ENCODE peak calls at places on chromosome 7, in ten cellular contexts. M is HFF-Myc, D is heart left ventricle, X is epithelial cell of proximal tubule, U is epithelial cell of esophagus, L is tibial nerve, F is left ventricle myocardium inferior, R is A549, H is cardiac muscle cell, J is IMR-90. Y is an unnamed sample.

GRCh38 chr7:1288390-1288995 is 55.8 kb downstream of the UNCX start:
- DNase-seq in M (no peak), D (no peak), X (no peak), U (no peak), L (no peak), F (no peak), R (no peak), H (no peak), J (no peak), Y (no peak)

GRCh38 chr7:91852263-91852741 is 28.2 kb downstream of the MTERF1 start:
- DNase-seq in M (no peak), D (no peak), X (peak; percentile 7), U (peak; percentile 81), L (no peak), F (no peak), R (peak; percentile 19), H (peak; percentile 15), J (peak; percentile 12), Y (no peak)

GRCh38 chr7:84043661-84044191 is 150.9 kb downstream of the SEMA3A start:
- DNase-seq in M (no peak), D (no peak), X (no peak), U (no peak), L (no peak), F (no peak), R (no peak), H (peak; percentile 25), J (no peak), Y (no peak)

GRCh38 chr7:46774515-46774914 is 807.4 kb downstream of the TNS3 start:
- DNase-seq in M (no peak), D (peak; percentile 52), X (no peak), U (no peak), L (no peak), F (peak; percentile 48), R (no peak), H (no peak), J (no peak), Y (no peak)

GRCh38 chr7:25559581-25560367 is 331.5 kb upstream of the NPVF start:
- DNase-seq in M (no peak), D (no peak), X (no peak), U (no peak), L (no peak), F (no peak), R (no peak), H (no peak), J (no peak), Y (no peak)

GRCh38 chr7:17852361-17852760 is 87.9 kb downstream of the SNX13 start:
- DNase-seq in M (no peak), D (no peak), X (no peak), U (no peak), L (no peak), F (no peak), R (no peak), H (no peak), J (no peak), Y (no peak)

GRCh38 chr7:38751416-38751815 is 120.2 kb upstream of the AMPH start:
- DNase-seq in M (no peak), D (no peak), X (no peak), U (no peak), L (no peak), F (no peak), R (no peak), H (no peak), J (peak; percentile 10), Y (no peak)

GRCh38 chr7:131688738-131689661 is 132.6 kb upstream of the PODXL start:
- DNase-seq in M (peak; percentile 29), D (peak; percentile 62), X (peak; percentile 16), U (peak; percentile 56), L (peak; percentile 55), F (peak; percentile 51), R (peak; percentile 57), H (peak; percentile 87), J (peak; percentile 49), Y (peak; percentile 16)

DNA sequence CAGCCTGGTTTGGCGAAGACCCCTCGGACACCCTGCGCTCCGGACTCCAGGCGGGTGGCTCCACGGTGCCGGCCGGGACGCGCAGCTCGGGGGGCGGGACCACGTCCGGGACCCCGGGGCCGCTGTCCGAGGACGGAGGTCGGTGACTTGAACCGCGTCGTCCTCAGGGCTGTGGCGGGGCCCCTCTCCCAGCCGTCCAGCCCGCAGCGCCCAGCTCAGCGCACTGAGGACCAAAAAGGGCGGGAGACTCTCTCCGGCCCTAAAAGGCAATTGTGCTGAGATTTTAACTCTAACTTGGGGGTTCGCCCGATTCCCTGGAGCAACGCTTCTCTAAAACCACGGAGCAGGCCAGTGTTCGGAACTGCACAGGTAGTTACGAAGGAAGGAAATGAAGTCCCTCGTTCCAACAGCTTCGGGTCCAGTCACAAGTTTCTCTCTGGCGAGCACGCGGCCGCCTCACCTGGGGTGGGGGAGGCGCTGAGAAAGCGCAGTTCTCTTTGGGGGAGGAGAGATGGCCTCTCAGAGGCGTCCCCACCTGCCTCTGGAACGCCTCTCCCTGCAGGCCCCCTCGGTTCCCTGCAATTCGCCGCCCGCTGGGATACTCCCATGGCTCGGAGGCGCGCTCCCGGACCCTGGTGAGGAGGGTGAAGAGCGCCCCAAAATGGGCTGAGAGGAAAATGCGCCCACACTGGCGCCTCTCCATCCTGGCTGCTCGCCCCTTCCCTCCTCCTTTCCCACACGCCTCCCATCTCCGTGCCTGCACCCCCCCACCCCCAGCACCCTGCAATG is 352.7 kb downstream of the DNAJB6 start:
- DNase-seq in M (no peak), D (no peak), X (no peak), U (no peak), L (peak; percentile 8), F (no peak), R (no peak), H (no peak), J (no peak), Y (no peak)
- H3K4me3 ChIP-seq in M (peak overlapping the region; percentile 38), D (peak overlapping the region; percentile 36), X (no peak overlapping the region), U (no peak overlapping the region), L (no peak overlapping the region), F (peak overlapping the region; percentile 67), R (no peak overlapping the region), H (no peak overlapping the region), J (no peak overlapping the region), Y (no peak overlapping the region)

GRCh38 chr7:107690084-107690483 is 29.5 kb downstream of the SLC26A4 start:
- DNase-seq in M (no peak), D (no peak), X (no peak), U (no peak), L (no peak), F (no peak), R (no peak), H (no peak), J (no peak), Y (no peak)

GRCh38 chr7:107689553-107689952 is 28.9 kb downstream of the SLC26A4 start:
- DNase-seq in M (no peak), D (no peak), X (no peak), U (no peak), L (no peak), F (no peak), R (no peak), H (no peak), J (no peak), Y (no peak)

GRCh38 chr7:107691713-107692112 is 31.1 kb downstream of the SLC26A4 start:
- DNase-seq in M (no peak), D (no peak), X (no peak), U (no peak), L (no peak), F (peak; percentile 16), R (no peak), H (no peak), J (peak; percentile 34), Y (no peak)

GRCh38 chr7:107692501-107692900 is 31.9 kb downstream of the SLC26A4 start:
- DNase-seq in M (no peak), D (no peak), X (no peak), U (no peak), L (no peak), F (no peak), R (no peak), H (no peak), J (peak; percentile 61), Y (no peak)

DNA sequence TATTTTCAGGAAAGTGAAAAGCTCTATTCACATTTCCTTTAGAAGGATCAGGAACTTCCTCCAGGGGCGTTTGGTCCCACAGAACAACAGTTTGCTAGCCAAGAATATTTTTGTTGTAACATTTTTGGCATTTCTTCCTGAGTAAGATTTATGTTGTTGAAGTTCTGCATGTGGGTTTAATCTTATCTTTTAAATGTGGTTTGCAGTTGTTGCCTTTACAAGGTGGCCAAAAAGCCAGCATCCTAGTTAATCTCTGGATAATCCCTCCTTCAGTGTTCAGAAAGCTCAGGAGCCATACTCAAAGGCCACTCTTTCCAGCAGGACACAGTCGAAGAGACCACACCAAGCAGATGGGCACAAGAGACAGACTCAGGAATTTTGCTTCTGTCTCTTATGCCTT is 30.0 kb downstream of the SLC26A4 start:
- DNase-seq in M (no peak), D (no peak), X (no peak), U (no peak), L (no peak), F (no peak), R (no peak), H (no peak), J (peak; percentile 19), Y (no peak)
- TF ChIP-seq CTCF in M (no peak), D (no peak), X (no peak), U (no peak), L (no peak), F (no peak), R (no peak), H (peak; percentile 19), J (no peak), Y (no peak)

GRCh38 chr7:27147211-27148030 is at the start of gene HOXA6:
- DNase-seq in M (no peak), D (no peak), X (no peak), U (peak; percentile 45), L (peak; percentile 68), F (no peak), R (no peak), H (no peak), J (peak; percentile 67), Y (no peak)

GRCh38 chr7:27149817-27150567 is 2.4 kb downstream of the HOXA3 start:
- DNase-seq in M (no peak), D (no peak), X (no peak), U (no peak), L (no peak), F (no peak), R (no peak), H (no peak), J (no peak), Y (no peak)

GRCh38 chr7:27148031-27148775 is 629 bp upstream of the HOXA6 start:
- DNase-seq in M (no peak), D (no peak), X (no peak), U (no peak), L (no peak), F (no peak), R (no peak), H (no peak), J (no peak), Y (no peak)

GRCh38 chr7:27150568-27151340 is 1.6 kb downstream of the HOXA3 start:
- DNase-seq in M (no peak), D (peak; percentile 61), X (no peak), U (peak; percentile 77), L (no peak), F (peak; percentile 51), R (peak; percentile 81), H (peak; percentile 79), J (peak; percentile 78), Y (no peak)

DNA sequence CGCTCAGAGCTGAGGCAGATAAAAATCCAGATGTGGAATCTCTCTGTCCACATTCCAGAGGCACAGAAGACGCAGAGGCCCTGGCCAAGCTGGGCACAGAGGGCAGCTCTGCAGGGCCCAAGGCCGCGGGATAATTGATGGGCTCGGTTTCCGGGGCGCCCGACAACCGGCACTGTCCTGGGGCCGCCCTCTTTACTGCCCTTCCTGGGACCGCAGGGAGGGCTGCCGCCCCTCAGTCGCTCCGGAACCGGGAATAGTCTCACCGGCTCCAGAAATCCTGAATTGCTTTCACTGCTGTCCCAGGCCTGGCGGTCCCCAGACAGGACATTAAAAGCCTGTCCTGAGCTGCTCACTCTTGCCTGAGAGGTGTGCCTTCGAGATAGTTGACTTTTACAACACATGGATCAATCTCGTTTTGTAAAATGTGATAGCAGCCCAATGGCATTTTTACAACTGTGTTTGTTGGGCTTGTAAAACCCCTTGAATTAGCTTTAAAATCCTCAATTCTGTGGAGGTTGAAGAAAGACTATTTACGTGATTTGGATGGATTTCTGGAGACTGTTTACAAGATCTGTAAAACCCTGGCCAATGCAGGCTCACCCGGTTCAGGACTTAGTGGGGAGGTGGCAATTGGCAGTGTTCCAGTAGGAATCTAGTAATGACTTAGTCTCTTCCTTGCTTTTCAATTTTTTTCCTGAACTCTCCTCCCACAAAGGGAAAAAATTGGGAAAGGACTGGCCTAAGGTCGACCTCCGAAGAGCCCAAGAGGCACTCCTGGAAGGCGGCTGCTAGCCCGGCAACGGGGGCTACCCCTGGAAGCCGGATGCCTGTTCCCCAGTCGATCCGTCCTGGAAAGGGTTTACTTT is 1.4 kb upstream of the HOXA6 start:
- DNase-seq in M (no peak), D (no peak), X (no peak), U (no peak), L (no peak), F (no peak), R (no peak), H (no peak), J (no peak), Y (no peak)
- H3K4me3 ChIP-seq in M (no peak overlapping the region), D (no peak overlapping the region), X (peak overlapping the region; percentile 75), U (no peak overlapping the region), L (peak overlapping the region; percentile 38), F (peak overlapping the region; percentile 54), R (peak overlapping the region; percentile 49), H (no peak overlapping the region), J (peak overlapping the region; percentile 38), Y (peak overlapping the region; percentile 71)

DNA sequence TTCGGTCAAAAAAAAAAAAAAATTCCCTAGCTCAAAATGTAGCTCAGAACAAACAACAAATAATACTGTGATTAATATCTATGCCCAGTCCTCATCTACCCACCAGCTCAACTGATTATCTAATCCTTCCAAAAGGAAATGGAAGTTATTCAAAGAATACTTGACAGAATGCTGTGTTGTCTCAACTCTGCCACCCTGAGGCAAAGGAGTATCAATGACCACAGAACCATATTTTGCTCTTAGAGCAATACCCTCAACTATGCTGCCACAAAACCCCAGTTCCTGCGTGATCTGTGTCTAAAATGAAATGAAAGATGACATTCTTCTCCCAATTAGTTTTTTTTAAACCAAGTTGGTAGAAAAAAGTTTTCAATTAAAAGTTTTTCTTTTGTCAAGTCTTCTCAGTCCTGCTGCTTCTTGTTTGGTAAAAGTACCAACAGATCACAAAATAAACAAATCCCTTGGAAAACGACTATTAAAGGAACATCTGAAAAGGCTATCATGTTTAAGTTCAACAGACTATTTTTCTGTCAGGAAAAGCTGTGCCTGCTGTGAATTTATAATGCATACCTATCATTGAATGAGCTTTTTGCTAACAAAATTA is 21.6 kb downstream of the RBM28 start:
- DNase-seq in M (peak; percentile 12), D (no peak), X (no peak), U (peak; percentile 64), L (no peak), F (no peak), R (peak; percentile 54), H (peak; percentile 25), J (peak; percentile 54), Y (no peak)
- TF ChIP-seq CTCF in M (peak; percentile 34), D (peak; percentile 35), X (peak; percentile 59), U (peak; percentile 72), L (no peak), F (peak; percentile 50), R (peak; percentile 44), H (peak; percentile 61), J (peak; percentile 56), Y (peak; percentile 34)